ENCODE peak calls at places on chromosomes 5 and 9, in eight cellular contexts. T is GM12864, U is upper lobe of right lung, A is brain microvascular endothelial cell, K is spleen, O is lower leg skin, G is epithelial cell of esophagus, V is kidney. X is an unnamed sample.
A peak's percentile ranks its signal among the peaks of the same experiment; 100 is the strongest.

GRCh38 chr9:81250606-81251005 is 438.7 kb downstream of the TLE1 start:
- DNase-seq in K (no peak), A (no peak), V (no peak), U (no peak), G (no peak), T (no peak), O (no peak), X (no peak)

GRCh38 chr5:40672440-40672839 is 7.3 kb upstream of the PTGER4 start:
- DNase-seq in V (no peak), K (no peak), O (no peak), A (no peak), U (no peak), G (no peak), T (no peak), X (no peak)

GRCh38 chr9:72888032-72888431 is 64.8 kb downstream of the ALDH1A1 start:
- DNase-seq in U (no peak), V (no peak), G (peak; percentile 37), K (no peak), O (no peak), T (no peak), A (no peak), X (no peak)

GRCh38 chr9:11973011-11973410 is 720.2 kb upstream of the TYRP1 start:
- DNase-seq in K (no peak), U (no peak), O (no peak), G (no peak), T (no peak), A (no peak), V (no peak), X (no peak)

GRCh38 chr5:111681791-111682190 is 75.2 kb downstream of the NREP start:
- DNase-seq in T (no peak), V (no peak), A (peak; percentile 40), G (no peak), O (no peak), U (no peak), K (no peak), X (no peak)

GRCh38 chr5:102450313-102450990 is 48.3 kb downstream of the SLCO6A1 start:
- DNase-seq in V (peak; percentile 37), K (peak; percentile 50), T (no peak), U (no peak), G (peak; percentile 25), A (peak; percentile 1), O (no peak), X (no peak)

GRCh38 chr5:131511934-131512333 is 123.1 kb downstream of the RAPGEF6 start:
- DNase-seq in U (no peak), T (no peak), V (no peak), K (no peak), G (no peak), O (no peak), A (no peak), X (no peak)

GRCh38 chr9:134433101-134433500 is 106.8 kb downstream of the RXRA start:
- DNase-seq in K (no peak), T (no peak), V (no peak), U (no peak), G (peak; percentile 68), A (no peak), O (no peak), X (no peak)

GRCh38 chr5:107636555-107636954 is 34.2 kb downstream of the EFNA5 start:
- DNase-seq in K (no peak), A (no peak), G (no peak), T (no peak), O (no peak), U (no peak), V (no peak), X (no peak)

GRCh38 chr9:26809795-26810194 is 82.8 kb downstream of the CAAP1 start:
- DNase-seq in V (no peak), A (peak; percentile 59), T (no peak), K (no peak), U (no peak), G (peak; percentile 62), O (no peak), X (no peak)

GRCh38 chr9:117535439-117535838 is 120.6 kb upstream of the ASTN2 start:
- DNase-seq in T (no peak), O (no peak), V (no peak), K (no peak), A (no peak), U (no peak), G (no peak), X (no peak)
- TF ChIP-seq CTCF in T (no peak), O (no peak), V (no peak), K (no peak), A (no peak), U (no peak), G (no peak), X (no peak)

DNA sequence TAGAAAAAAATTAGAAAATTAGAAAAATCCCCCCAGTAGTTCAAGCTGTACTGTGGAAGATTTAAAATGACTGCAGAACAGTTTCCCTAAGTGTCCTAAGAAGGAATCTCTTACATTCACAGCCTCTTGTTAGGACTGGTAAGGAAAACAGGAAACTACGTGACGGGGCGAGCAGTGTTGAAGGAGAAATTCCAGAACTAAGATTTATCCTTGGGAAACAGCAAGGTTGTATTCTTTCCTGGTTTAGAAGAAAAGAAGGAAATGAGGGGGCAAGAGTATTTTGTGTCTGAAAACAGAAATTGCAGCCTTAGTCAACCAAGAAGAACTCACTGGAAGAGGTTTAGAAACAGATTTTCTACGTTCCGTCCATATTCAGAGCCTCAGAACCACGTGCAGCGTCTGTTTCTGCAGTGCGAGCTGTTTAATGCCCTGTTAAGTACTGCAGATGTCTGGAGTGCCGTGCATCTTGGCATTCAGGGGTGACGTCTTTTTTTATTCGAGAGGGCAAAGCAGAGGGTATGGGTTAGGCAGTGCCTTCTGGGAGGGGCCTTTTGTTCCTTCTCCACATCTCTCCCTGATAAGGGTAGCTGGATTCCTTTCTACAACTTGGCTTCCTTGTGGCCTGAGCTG is 75.2 kb downstream of the GOLPH3 start:
- DNase-seq in K (no peak), V (no peak), A (no peak), G (no peak), T (no peak), U (no peak), O (no peak), X (no peak)
- TF ChIP-seq CTCF in K (no peak), V (no peak), A (no peak), G (no peak), T (no peak), U (no peak), O (no peak), X (no peak)

GRCh38 chr5:10854526-10855277 is 93.7 kb upstream of the DAP start:
- DNase-seq in G (peak; percentile 2), T (no peak), U (no peak), O (peak; percentile 48), K (no peak), A (no peak), V (no peak), X (no peak)
- TF ChIP-seq CTCF in G (no peak), T (no peak), U (no peak), O (no peak), K (no peak), A (no peak), V (no peak), X (no peak)

GRCh38 chr5:145718956-145719355 is 116.2 kb downstream of the PRELID2 start:
- DNase-seq in T (no peak), O (no peak), U (no peak), V (no peak), K (no peak), A (peak; percentile 22), G (peak; percentile 23), X (no peak)
- TF ChIP-seq CTCF in T (no peak), O (no peak), U (no peak), V (no peak), K (no peak), A (peak; percentile 68), G (peak; percentile 52), X (no peak)